ENCODE peak calls at places on chromosomes 13 and 19, in four cellular contexts. U, H, T and Q are unnamed samples.
A peak's percentile ranks its signal among the peaks of the same experiment; 100 is the strongest.

GRCh38 chr19:46489445-46490272 is 6.0 kb downstream of the PNMA8B start:
- DNase-seq in U (peak; percentile 68), H (peak; percentile 50), T (peak; percentile 62), Q (peak; percentile 50)

GRCh38 chr13:109816112-109816978 is 30.0 kb upstream of the IRS2 start:
- DNase-seq in T (no peak), U (no peak), H (no peak), Q (no peak)

GRCh38 chr19:46574533-46574932 is 26.6 kb upstream of the CALM3 start:
- DNase-seq in T (no peak), U (no peak), H (no peak), Q (no peak)

GRCh38 chr13:30711375-30711774 is 24.0 kb upstream of the ALOX5AP start:
- DNase-seq in H (no peak), U (no peak), T (peak; percentile 88), Q (no peak)

GRCh38 chr19:41537789-41538188 is 38.2 kb upstream of the CEACAM21 start:
- DNase-seq in T (peak; percentile 22), U (no peak), H (no peak), Q (no peak)

GRCh38 chr13:114129649-114130062 is 2.8 kb downstream of the RASA3 start:
- DNase-seq in T (no peak), U (no peak), H (no peak), Q (no peak)

GRCh38 chr19:46471116-46471733 is at the start of gene PNMA8A:
- DNase-seq in T (peak; percentile 57), H (no peak), U (peak; percentile 83), Q (no peak)

GRCh38 chr19:37966211-37967072 is 59.4 kb downstream of the SIPA1L3 start:
- DNase-seq in U (no peak), T (peak; percentile 39), H (no peak), Q (no peak)

GRCh38 chr19:33400856-33401682 is 27.6 kb downstream of the CEBPG start:
- DNase-seq in U (peak; percentile 15), H (no peak), T (no peak), Q (peak; percentile 66)

GRCh38 chr13:94329754-94330551 is 149.5 kb downstream of the DCT start:
- DNase-seq in H (peak; percentile 68), U (no peak), T (peak; percentile 95), Q (no peak)

GRCh38 chr19:58326914-58327726 is at the start of gene ZSCAN22:
- DNase-seq in U (peak; percentile 99), H (peak; percentile 97), T (peak; percentile 95), Q (peak; percentile 99)

DNA sequence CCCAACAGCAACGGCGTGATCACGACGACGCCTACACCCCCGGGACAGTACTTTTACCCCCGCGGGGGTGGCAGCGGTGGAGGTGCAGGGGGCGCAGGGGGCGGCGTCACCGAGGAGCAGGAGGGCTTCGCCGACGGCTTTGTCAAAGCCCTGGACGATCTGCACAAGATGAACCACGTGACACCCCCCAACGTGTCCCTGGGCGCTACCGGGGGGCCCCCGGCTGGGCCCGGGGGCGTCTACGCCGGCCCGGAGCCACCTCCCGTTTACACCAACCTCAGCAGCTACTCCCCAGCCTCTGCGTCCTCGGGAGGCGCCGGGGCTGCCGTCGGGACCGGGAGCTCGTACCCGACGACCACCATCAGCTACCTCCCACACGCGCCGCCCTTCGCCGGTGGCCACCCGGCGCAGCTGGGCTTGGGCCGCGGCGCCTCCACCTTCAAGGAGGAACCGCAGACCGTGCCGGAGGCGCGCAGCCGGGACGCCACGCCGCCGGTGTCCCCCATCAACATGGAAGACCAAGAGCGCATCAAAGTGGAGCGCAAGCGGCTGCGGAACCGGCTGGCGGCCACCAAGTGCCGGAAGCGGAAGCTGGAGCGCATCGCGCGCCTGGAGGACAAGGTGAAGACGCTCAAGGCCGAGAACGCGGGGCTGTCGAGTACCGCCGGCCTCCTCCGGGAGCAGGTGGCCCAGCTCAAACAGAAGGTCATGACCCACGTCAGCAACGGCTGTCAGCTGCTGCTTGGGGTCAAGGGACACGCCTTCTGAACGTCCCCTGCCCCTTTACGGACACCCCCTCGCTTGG is 964 bp downstream of the JUNB start:
- DNase-seq in U (peak; percentile 81), H (no peak), T (peak; percentile 55), Q (peak; percentile 69)
- TF ChIP-seq POLR2A in U (no peak), H (peak; percentile 56), T (no peak), Q (peak; percentile 52)

DNA sequence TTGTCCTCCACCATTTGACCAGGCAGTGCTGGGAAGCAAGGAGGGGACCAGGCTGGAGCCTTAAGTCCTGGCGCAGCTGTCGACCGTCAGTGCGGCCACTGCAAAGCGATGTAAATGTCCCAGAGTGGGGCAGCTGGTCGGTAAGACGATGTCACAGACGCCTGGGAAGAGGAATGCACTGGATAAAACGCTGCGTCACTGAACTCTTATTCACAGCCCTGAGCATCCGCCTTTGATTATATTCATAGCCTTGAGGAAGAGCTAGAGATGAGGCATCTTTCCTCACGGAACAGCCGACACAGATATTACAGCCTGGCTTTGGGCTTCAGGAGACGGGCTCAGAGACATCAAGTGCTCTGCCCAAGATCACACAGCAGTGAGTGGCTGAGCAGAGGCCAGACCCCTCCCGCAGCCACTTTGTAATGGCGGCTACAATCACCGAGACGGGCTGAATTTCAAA is 17.6 kb upstream of the TUBGCP3 start:
- DNase-seq in H (no peak), U (no peak), T (no peak), Q (no peak)
- H3K4me3 ChIP-seq in H (peak overlapping the region; percentile 20), U (peak overlapping the region; percentile 63), T (no peak overlapping the region), Q (no peak overlapping the region)

DNA sequence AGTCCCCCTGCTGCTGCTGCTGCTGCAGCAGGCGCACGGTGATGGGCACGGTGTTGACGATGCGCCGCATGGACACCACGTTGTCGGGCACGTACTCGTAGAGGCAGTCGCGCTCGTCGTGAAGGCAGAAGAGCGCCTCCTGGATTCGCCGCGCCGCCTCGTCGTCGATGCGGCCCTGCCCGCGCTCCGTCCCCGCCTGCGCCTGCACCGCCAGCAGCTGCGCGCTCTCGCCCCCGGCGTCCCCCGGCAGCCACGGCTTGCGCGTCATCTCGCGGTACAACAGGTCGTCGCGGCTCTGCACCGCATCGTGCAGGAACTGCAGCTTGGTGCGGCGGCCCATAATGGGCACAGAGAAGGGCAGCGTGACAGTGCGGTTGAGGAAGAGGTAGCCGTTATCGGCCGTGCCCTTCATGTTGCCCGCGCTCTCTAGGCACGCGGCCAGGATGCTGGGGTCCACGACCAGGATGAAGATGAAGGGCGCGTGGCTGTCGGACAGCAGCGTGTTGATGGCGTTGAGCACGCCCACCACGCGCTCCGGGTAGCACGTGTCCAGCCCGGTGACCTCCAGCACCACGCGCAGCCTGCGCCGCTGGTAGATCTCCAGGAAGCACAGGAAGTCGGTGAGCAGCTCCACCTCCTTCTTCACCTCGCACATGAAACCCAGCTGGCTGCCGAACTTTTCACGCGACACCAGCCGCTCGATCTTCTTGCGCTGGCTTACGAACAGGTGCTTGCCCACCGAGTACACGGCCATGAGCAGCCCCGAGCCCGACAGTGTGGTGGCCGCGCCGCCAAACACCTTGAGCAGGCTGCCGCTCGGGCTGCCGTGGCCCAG is 8.1 kb downstream of the NKPD1 start:
- DNase-seq in U (peak; percentile 64), T (peak; percentile 40), H (peak; percentile 13), Q (no peak)
- TF ChIP-seq CTCF in U (no peak), T (no peak), H (no peak), Q (no peak)

DNA sequence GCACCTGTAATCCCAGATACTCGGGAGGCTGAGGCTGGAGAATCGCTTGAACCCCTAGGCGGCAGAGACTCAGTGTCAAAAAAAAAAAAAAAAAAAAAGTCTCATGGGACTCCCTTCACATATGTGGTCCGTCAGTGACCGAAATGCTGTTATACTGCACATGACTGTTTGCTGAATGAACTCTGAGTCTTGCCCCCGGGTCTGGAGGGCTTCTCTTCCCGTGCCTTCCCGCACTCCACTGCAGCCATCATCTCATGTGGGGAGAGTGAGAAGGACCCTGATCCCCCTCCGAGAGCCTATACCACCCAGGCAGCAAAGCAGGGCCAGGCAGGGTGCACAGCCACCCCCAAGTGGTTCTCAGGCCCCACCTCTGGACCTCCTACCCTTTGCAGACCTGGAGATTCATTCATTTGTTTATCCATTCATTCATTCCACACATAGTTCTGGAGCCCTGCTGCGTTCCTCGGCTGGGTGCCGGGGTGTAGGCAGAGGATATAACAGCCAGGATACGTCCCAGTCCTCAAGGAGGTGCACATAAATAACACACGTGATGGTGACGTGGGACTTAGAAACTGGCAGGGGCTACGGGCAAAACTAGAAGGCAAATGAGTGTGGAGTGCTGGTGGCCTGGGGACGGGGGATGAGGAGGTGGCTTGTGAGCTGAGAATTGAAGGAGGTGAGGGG is 14.2 kb downstream of the NDUFA11 start:
- DNase-seq in T (peak; percentile 70), U (no peak), H (no peak), Q (no peak)
- TF ChIP-seq POLR2A in T (no peak), U (no peak), H (no peak), Q (no peak)

GRCh38 chr19:7197169-7197759 is 97.0 kb downstream of the INSR start:
- DNase-seq in H (peak; percentile 93), T (peak; percentile 96), U (peak; percentile 95), Q (peak; percentile 86)

GRCh38 chr19:7199613-7200533 is 94.3 kb downstream of the INSR start:
- DNase-seq in U (no peak), T (peak; percentile 17), H (no peak), Q (peak; percentile 61)

GRCh38 chr19:7194566-7194965 is 99.6 kb downstream of the INSR start:
- DNase-seq in U (no peak), T (no peak), H (no peak), Q (no peak)

GRCh38 chr19:7197760-7198696 is 96.2 kb downstream of the INSR start:
- DNase-seq in H (peak; percentile 81), T (peak; percentile 94), U (peak; percentile 96), Q (peak; percentile 93)

GRCh38 chr19:7196721-7197168 is 97.5 kb downstream of the INSR start:
- DNase-seq in H (peak; percentile 76), T (no peak), U (peak; percentile 55), Q (no peak)
- H3K4me3 ChIP-seq in H (peak overlapping the region; percentile 39), T (peak overlapping the region; percentile 37), U (peak overlapping the region; percentile 67), Q (peak overlapping the region; percentile 32)

DNA sequence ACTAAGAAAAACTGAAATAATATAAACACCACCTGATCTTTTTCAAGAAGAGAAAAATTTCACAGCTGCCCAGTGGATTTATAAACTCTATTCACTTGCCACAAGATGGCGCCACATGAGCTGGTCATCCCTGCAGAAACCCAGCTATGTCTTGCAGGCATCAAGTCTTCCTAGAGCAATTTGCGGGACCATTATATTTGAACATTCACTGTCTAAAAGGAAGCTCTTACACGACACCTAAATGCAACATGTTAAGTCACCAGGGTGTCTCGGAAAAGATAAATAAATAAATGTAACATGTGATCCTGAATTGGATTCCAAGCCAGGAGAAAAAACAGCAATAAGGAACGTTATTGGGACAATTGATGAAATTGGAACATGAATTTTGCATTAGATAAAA is 20.3 kb upstream of the AKT2 start:
- DNase-seq in H (peak; percentile 59), T (peak; percentile 90), U (peak; percentile 81), Q (peak; percentile 67)
- TF ChIP-seq CTCF in H (peak; percentile 74), T (peak; percentile 90), U (peak; percentile 74), Q (peak; percentile 68)